ENCODE peak calls at places on chromosomes 4 and X, in four cellular contexts. One of them, this sample, is unnamed.

GRCh38 chr4:8329859-8330761 is 60.6 kb downstream of the HTRA3 start:
- DNase-seq in progenitor cell of endocrine pancreas: no peak
- DNase-seq in heart left ventricle: peak
- DNase-seq in tibial nerve: no peak
- DNase-seq in this sample: no peak

GRCh38 chrX:124804962-124805361 is 458.6 kb downstream of the SH2D1A start:
- DNase-seq in heart left ventricle: no peak
- DNase-seq in tibial nerve: no peak
- DNase-seq in progenitor cell of endocrine pancreas: no peak
- DNase-seq in this sample: no peak

GRCh38 chrX:1792636-1793035 is 177.8 kb downstream of the ASMT start:
- DNase-seq in heart left ventricle: no peak
- DNase-seq in tibial nerve: no peak
- DNase-seq in progenitor cell of endocrine pancreas: no peak
- DNase-seq in this sample: no peak

GRCh38 chr4:687048-687974 is 1.6 kb downstream of the SLC49A3 start:
- DNase-seq in tibial nerve: peak
- DNase-seq in progenitor cell of endocrine pancreas: no peak
- DNase-seq in heart left ventricle: peak
- DNase-seq in this sample: no peak

GRCh38 chr4:47533689-47534347 is 48.7 kb downstream of the ATP10D start:
- DNase-seq in progenitor cell of endocrine pancreas: no peak
- DNase-seq in heart left ventricle: no peak
- DNase-seq in tibial nerve: no peak
- DNase-seq in this sample: no peak

GRCh38 chr4:1471443-1472147 is 65.4 kb upstream of the NKX1-1 start:
- DNase-seq in progenitor cell of endocrine pancreas: no peak
- DNase-seq in tibial nerve: no peak
- DNase-seq in heart left ventricle: no peak
- DNase-seq in this sample: no peak

GRCh38 chrX:18973527-18974192 is 10.3 kb downstream of the PHKA2 start:
- DNase-seq in heart left ventricle: no peak
- DNase-seq in tibial nerve: no peak
- DNase-seq in progenitor cell of endocrine pancreas: no peak
- DNase-seq in this sample: no peak

GRCh38 chr4:113531572-113531971 is 230.0 kb downstream of the CAMK2D start:
- DNase-seq in tibial nerve: no peak
- DNase-seq in progenitor cell of endocrine pancreas: no peak
- DNase-seq in heart left ventricle: no peak
- DNase-seq in this sample: no peak

GRCh38 chr4:48275247-48275646 is 5.6 kb upstream of the TEC start:
- DNase-seq in heart left ventricle: no peak
- DNase-seq in progenitor cell of endocrine pancreas: no peak
- DNase-seq in tibial nerve: no peak
- DNase-seq in this sample: no peak

GRCh38 chrX:40644821-40645358 is 2.5 kb downstream of the CXorf38 start:
- DNase-seq in progenitor cell of endocrine pancreas: no peak
- DNase-seq in heart left ventricle: peak
- DNase-seq in tibial nerve: peak
- DNase-seq in this sample: no peak

GRCh38 chr4:40309250-40309774 is 25.8 kb upstream of the CHRNA9 start:
- DNase-seq in tibial nerve: peak
- DNase-seq in progenitor cell of endocrine pancreas: peak
- DNase-seq in heart left ventricle: peak
- DNase-seq in this sample: peak

GRCh38 chrX:471239-471638 is 84.5 kb upstream of the PPP2R3B start:
- DNase-seq in tibial nerve: no peak
- DNase-seq in heart left ventricle: no peak
- DNase-seq in progenitor cell of endocrine pancreas: no peak
- DNase-seq in this sample: no peak

GRCh38 chrX:139093201-139093600 is 381.7 kb upstream of the FGF13 start:
- DNase-seq in tibial nerve: no peak
- DNase-seq in progenitor cell of endocrine pancreas: no peak
- DNase-seq in heart left ventricle: no peak
- DNase-seq in this sample: no peak

GRCh38 chrX:23610491-23610890 is 56.8 kb upstream of the PRDX4 start:
- DNase-seq in tibial nerve: no peak
- DNase-seq in heart left ventricle: no peak
- DNase-seq in progenitor cell of endocrine pancreas: no peak
- DNase-seq in this sample: no peak

GRCh38 chr4:184824776-184825393 is 883 bp downstream of the ACSL1 start:
- DNase-seq in tibial nerve: no peak
- DNase-seq in progenitor cell of endocrine pancreas: no peak
- DNase-seq in heart left ventricle: no peak
- DNase-seq in this sample: peak

GRCh38 chrX:48937065-48937907 is 18.5 kb upstream of the PIM2 start:
- DNase-seq in progenitor cell of endocrine pancreas: no peak
- DNase-seq in heart left ventricle: peak
- DNase-seq in tibial nerve: peak
- DNase-seq in this sample: no peak

GRCh38 chrX:34382416-34382815 is 250.3 kb upstream of the FAM47A start:
- DNase-seq in progenitor cell of endocrine pancreas: no peak
- DNase-seq in tibial nerve: no peak
- DNase-seq in heart left ventricle: no peak
- DNase-seq in this sample: no peak

GRCh38 chr4:107248571-107248970 is 212.5 kb upstream of the DKK2 start:
- DNase-seq in heart left ventricle: no peak
- DNase-seq in progenitor cell of endocrine pancreas: no peak
- DNase-seq in tibial nerve: no peak
- DNase-seq in this sample: no peak

GRCh38 chr4:153747406-153747805 is 12.4 kb downstream of the RNF175 start:
- DNase-seq in progenitor cell of endocrine pancreas: no peak
- DNase-seq in heart left ventricle: no peak
- DNase-seq in tibial nerve: no peak
- DNase-seq in this sample: no peak

GRCh38 chr4:4524364-4524763 is 17.5 kb downstream of the STX18 start:
- DNase-seq in tibial nerve: no peak
- DNase-seq in heart left ventricle: no peak
- DNase-seq in progenitor cell of endocrine pancreas: no peak
- DNase-seq in this sample: no peak

GRCh38 chrX:155959018-155959587 is 38.4 kb upstream of the IL9R start:
- DNase-seq in progenitor cell of endocrine pancreas: no peak
- DNase-seq in tibial nerve: no peak
- DNase-seq in heart left ventricle: no peak
- DNase-seq in this sample: no peak

GRCh38 chrX:38175140-38175539 is 45.5 kb downstream of the SRPX start:
- DNase-seq in tibial nerve: no peak
- DNase-seq in progenitor cell of endocrine pancreas: peak
- DNase-seq in heart left ventricle: no peak
- DNase-seq in this sample: peak

GRCh38 chrX:78092296-78092695 is 11.8 kb upstream of the PGK1 start:
- DNase-seq in heart left ventricle: no peak
- DNase-seq in progenitor cell of endocrine pancreas: no peak
- DNase-seq in tibial nerve: no peak
- DNase-seq in this sample: no peak

GRCh38 chr4:8641256-8641655 is 48.7 kb downstream of the CPZ start:
- DNase-seq in heart left ventricle: no peak
- DNase-seq in progenitor cell of endocrine pancreas: no peak
- DNase-seq in tibial nerve: no peak
- DNase-seq in this sample: no peak

GRCh38 chr4:161573836-161574235 is 590.0 kb downstream of the FSTL5 start:
- DNase-seq in tibial nerve: no peak
- DNase-seq in progenitor cell of endocrine pancreas: no peak
- DNase-seq in heart left ventricle: no peak
- DNase-seq in this sample: no peak

GRCh38 chrX:100635040-100635439 is 1.6 kb downstream of the TSPAN6 start:
- DNase-seq in progenitor cell of endocrine pancreas: no peak
- DNase-seq in heart left ventricle: no peak
- DNase-seq in tibial nerve: no peak
- DNase-seq in this sample: no peak

GRCh38 chr4:5720157-5720850 is 9.3 kb downstream of the EVC start:
- DNase-seq in tibial nerve: no peak
- DNase-seq in heart left ventricle: no peak
- DNase-seq in progenitor cell of endocrine pancreas: no peak
- DNase-seq in this sample: no peak

GRCh38 chrX:135625995-135626394 is 87.4 kb upstream of the CT45A1 start:
- DNase-seq in tibial nerve: no peak
- DNase-seq in heart left ventricle: no peak
- DNase-seq in progenitor cell of endocrine pancreas: no peak
- DNase-seq in this sample: no peak

GRCh38 chr4:140833280-140833679 is 77.1 kb upstream of the TBC1D9 start:
- DNase-seq in tibial nerve: no peak
- DNase-seq in progenitor cell of endocrine pancreas: no peak
- DNase-seq in heart left ventricle: no peak
- DNase-seq in this sample: no peak

GRCh38 chrX:103330601-103331397 is 760 bp downstream of the TCEAL7 start:
- DNase-seq in progenitor cell of endocrine pancreas: no peak
- DNase-seq in tibial nerve: no peak
- DNase-seq in heart left ventricle: no peak
- DNase-seq in this sample: no peak

GRCh38 chr4:113020966-113021365 is 28.5 kb upstream of the ANK2 start:
- DNase-seq in progenitor cell of endocrine pancreas: no peak
- DNase-seq in heart left ventricle: no peak
- DNase-seq in tibial nerve: no peak
- DNase-seq in this sample: no peak

GRCh38 chr4:21858971-21859370 is 89.6 kb downstream of the KCNIP4 start:
- DNase-seq in progenitor cell of endocrine pancreas: no peak
- DNase-seq in tibial nerve: no peak
- DNase-seq in heart left ventricle: no peak
- DNase-seq in this sample: no peak

GRCh38 chr4:1409806-1410425 is 3.7 kb upstream of the NKX1-1 start:
- DNase-seq in tibial nerve: no peak
- DNase-seq in heart left ventricle: no peak
- DNase-seq in progenitor cell of endocrine pancreas: no peak
- DNase-seq in this sample: no peak

GRCh38 chr4:23034726-23035125 is 342.0 kb downstream of the GBA3 start:
- DNase-seq in heart left ventricle: no peak
- DNase-seq in progenitor cell of endocrine pancreas: no peak
- DNase-seq in tibial nerve: no peak
- DNase-seq in this sample: no peak

GRCh38 chr4:167218022-167218608 is 16.2 kb downstream of the SPOCK3 start:
- DNase-seq in progenitor cell of endocrine pancreas: no peak
- DNase-seq in tibial nerve: no peak
- DNase-seq in heart left ventricle: no peak
- DNase-seq in this sample: no peak
- TF ChIP-seq CTCF in progenitor cell of endocrine pancreas: no peak
- TF ChIP-seq CTCF in tibial nerve: no peak
- TF ChIP-seq CTCF in heart left ventricle: no peak
- TF ChIP-seq CTCF in this sample: no peak

DNA sequence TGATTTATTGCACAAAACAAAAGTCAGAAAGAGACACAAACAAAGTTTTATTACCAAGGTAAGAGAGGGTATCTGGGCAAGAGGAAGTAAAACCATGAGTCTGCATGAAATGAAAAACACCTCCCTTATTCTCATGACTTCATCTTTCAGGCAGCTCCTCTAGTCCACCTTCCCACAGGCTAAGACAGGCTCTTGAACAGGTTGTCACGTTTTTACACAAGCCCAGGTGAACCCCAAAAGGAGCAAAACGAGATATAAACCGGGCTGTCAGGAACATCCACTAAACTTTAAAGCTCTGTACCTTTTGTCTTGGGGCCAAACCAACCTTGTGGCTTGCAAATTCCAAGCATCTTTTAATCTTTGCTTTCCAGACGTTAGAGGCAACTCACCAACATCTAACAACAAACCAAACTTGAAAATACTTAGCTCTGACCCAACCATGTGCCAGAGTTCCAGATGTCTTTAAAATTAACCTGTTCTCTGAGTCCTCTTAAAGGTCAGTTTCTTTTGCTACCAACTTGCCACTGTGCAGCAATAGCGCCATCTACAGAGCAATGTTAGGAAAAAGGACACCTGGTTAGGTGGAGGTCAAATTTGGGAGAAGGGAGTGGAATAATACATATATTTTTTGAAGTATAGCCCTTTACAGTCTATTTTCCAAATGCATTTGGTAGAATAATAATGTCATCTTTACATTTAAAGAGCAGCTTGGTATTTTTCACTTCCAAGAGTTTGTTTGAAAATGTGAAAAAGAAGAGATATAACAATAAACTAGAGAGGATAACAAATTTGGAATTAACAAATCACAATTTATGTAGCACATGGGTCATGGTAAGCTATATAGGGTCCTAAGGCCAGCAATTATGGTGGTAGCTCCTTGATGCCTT is 73.1 kb downstream of the QRFPR start:
- DNase-seq in tibial nerve: no peak
- DNase-seq in heart left ventricle: no peak
- DNase-seq in progenitor cell of endocrine pancreas: no peak
- DNase-seq in this sample: no peak
- TF ChIP-seq CTCF in tibial nerve: no peak
- TF ChIP-seq CTCF in heart left ventricle: peak
- TF ChIP-seq CTCF in progenitor cell of endocrine pancreas: peak
- TF ChIP-seq CTCF in this sample: peak

DNA sequence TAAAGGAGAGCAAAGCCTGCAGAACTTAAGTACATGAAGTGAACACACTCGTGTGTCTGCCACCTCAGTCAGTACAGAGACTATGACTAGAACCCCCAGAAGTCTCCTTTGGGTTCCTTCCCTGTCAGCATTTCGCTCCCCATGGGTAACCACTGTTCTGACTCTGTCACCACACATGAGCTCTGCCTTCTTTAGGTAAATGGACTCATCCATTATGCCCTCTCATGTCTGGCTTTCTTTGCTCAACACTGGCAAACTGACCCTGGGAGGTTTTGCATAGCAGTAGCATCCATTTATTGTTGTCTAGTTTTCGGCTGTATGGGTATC is 38.5 kb downstream of the TBC1D14 start:
- DNase-seq in progenitor cell of endocrine pancreas: no peak
- DNase-seq in tibial nerve: no peak
- DNase-seq in heart left ventricle: no peak
- DNase-seq in this sample: no peak
- TF ChIP-seq CTCF in progenitor cell of endocrine pancreas: no peak
- TF ChIP-seq CTCF in tibial nerve: no peak
- TF ChIP-seq CTCF in heart left ventricle: no peak
- TF ChIP-seq CTCF in this sample: no peak

GRCh38 chr4:104446431-104446925 is 48.2 kb downstream of the CXXC4 start:
- DNase-seq in tibial nerve: no peak
- DNase-seq in progenitor cell of endocrine pancreas: no peak
- DNase-seq in heart left ventricle: no peak
- DNase-seq in this sample: no peak

GRCh38 chr4:104447346-104447745 is 47.3 kb downstream of the CXXC4 start:
- DNase-seq in progenitor cell of endocrine pancreas: no peak
- DNase-seq in tibial nerve: no peak
- DNase-seq in heart left ventricle: no peak
- DNase-seq in this sample: no peak

GRCh38 chr4:104449537-104449936 is 45.2 kb downstream of the CXXC4 start:
- DNase-seq in heart left ventricle: no peak
- DNase-seq in tibial nerve: no peak
- DNase-seq in progenitor cell of endocrine pancreas: no peak
- DNase-seq in this sample: no peak

GRCh38 chr4:104457308-104457981 is 37.2 kb downstream of the CXXC4 start:
- DNase-seq in tibial nerve: no peak
- DNase-seq in progenitor cell of endocrine pancreas: no peak
- DNase-seq in heart left ventricle: no peak
- DNase-seq in this sample: no peak

GRCh38 chr4:104451573-104451972 is 43.1 kb downstream of the CXXC4 start:
- DNase-seq in heart left ventricle: no peak
- DNase-seq in progenitor cell of endocrine pancreas: no peak
- DNase-seq in tibial nerve: no peak
- DNase-seq in this sample: no peak
- TF ChIP-seq CTCF in heart left ventricle: peak
- TF ChIP-seq CTCF in progenitor cell of endocrine pancreas: peak
- TF ChIP-seq CTCF in tibial nerve: no peak
- TF ChIP-seq CTCF in this sample: peak

This sample was measured in neural crest cell.